ENCODE peak calls at places on chromosomes 2 and 18, in ten cellular contexts. N is OCI-LY7; Z is T-helper 9 cell; V is activated CD8-positive, alpha-beta memory T cell treated with anti-CD3 and anti-CD28 coated beads for 4 hours; M is GM10248; A is MCF 10A; J is T1000; X is ELR; E is NCI-H446 treated with DMSO at 0.1 percent for 48 hours; T is uterus. C is an unnamed sample.

GRCh38 chr2:12547771-12548170 is 169.0 kb upstream of the TRIB2 start:
- DNase-seq in J (no peak), X (no peak), T (no peak), M (no peak), V (no peak), E (no peak), Z (no peak), A (no peak), N (no peak), C (no peak)

GRCh38 chr2:238910751-238911351 is 63.0 kb downstream of the TWIST2 start:
- DNase-seq in E (no peak), N (no peak), J (no peak), Z (no peak), X (no peak), M (no peak), V (no peak), A (peak; percentile 89), T (no peak), C (peak; percentile 65)

GRCh38 chr2:10260130-10260529 is 42.6 kb upstream of the HPCAL1 start:
- DNase-seq in X (peak; percentile 61), E (no peak), M (no peak), J (peak; percentile 52), N (no peak), A (peak; percentile 91), Z (no peak), V (no peak), T (no peak), C (no peak)

GRCh38 chr2:174842496-174842895 is 78.2 kb upstream of the CHRNA1 start:
- DNase-seq in Z (no peak), J (no peak), M (no peak), T (no peak), A (no peak), E (no peak), X (no peak), N (no peak), V (no peak), C (no peak)

GRCh38 chr2:74006424-74006823 is 21.7 kb downstream of the TET3 start:
- DNase-seq in Z (no peak), X (no peak), M (no peak), J (no peak), N (no peak), V (no peak), E (no peak), T (no peak), A (no peak), C (no peak)

GRCh38 chr2:207871911-207872310 is 102.2 kb upstream of the FZD5 start:
- DNase-seq in J (no peak), Z (no peak), N (no peak), M (no peak), V (no peak), X (no peak), A (no peak), E (no peak), T (no peak), C (no peak)

GRCh38 chr18:60096428-60096827 is 196.6 kb downstream of the PMAIP1 start:
- DNase-seq in N (no peak), E (no peak), Z (no peak), J (no peak), X (peak; percentile 17), V (no peak), T (no peak), A (no peak), M (no peak), C (peak; percentile 35)

GRCh38 chr2:98505311-98505808 is 60.7 kb downstream of the INPP4A start:
- DNase-seq in J (no peak), T (no peak), M (no peak), Z (no peak), A (no peak), X (no peak), N (no peak), E (no peak), V (no peak), C (no peak)

GRCh38 chr2:18050001-18050400 is 171.5 kb downstream of the KCNS3 start:
- DNase-seq in X (no peak), E (no peak), J (no peak), M (no peak), Z (no peak), T (no peak), N (no peak), A (no peak), V (no peak), C (peak; percentile 24)

GRCh38 chr18:49819768-49820662 is 6.7 kb upstream of the ACAA2 start:
- DNase-seq in Z (peak; percentile 14), M (no peak), T (no peak), E (no peak), N (no peak), J (no peak), V (peak; percentile 6), X (no peak), A (no peak), C (no peak)

GRCh38 chr18:7452331-7452730 is 114.8 kb upstream of the PTPRM start:
- DNase-seq in T (no peak), A (peak; percentile 72), X (peak; percentile 50), Z (no peak), V (no peak), J (no peak), E (no peak), M (peak; percentile 22), N (peak; percentile 24), C (peak; percentile 29)

GRCh38 chr2:143390185-143390584 is 261.0 kb downstream of the ARHGAP15 start:
- DNase-seq in M (no peak), E (no peak), N (no peak), X (no peak), Z (no peak), V (no peak), T (no peak), J (no peak), A (no peak), C (no peak)

GRCh38 chr2:172169611-172170010 is 66.9 kb upstream of the DLX2 start:
- DNase-seq in E (no peak), A (no peak), M (no peak), Z (no peak), T (no peak), V (no peak), X (no peak), N (no peak), J (no peak), C (no peak)

GRCh38 chr2:58571181-58571852 is 330.2 kb upstream of the FANCL start:
- DNase-seq in V (no peak), E (peak; percentile 74), X (peak; percentile 87), T (no peak), A (peak; percentile 88), Z (no peak), J (peak; percentile 16), N (peak; percentile 43), M (peak; percentile 57), C (peak; percentile 82)